ENCODE peak calls at places on chromosomes 4 and X, in nine cellular contexts. One of them, this sample, is unnamed.

GRCh38 chr4:118941799-118942198 is 53.1 kb downstream of the SYNPO2 start:
- DNase-seq in fibroblast of pulmonary artery: peak; percentile 12
- DNase-seq in neural crest cell: no peak
- DNase-seq in esophagus muscularis mucosa: no peak
- DNase-seq in activated B cell treated with CpG ODN at 0.5 μM for 24 hours: no peak
- DNase-seq in kidney epithelial cell: no peak
- DNase-seq in epithelial cell of esophagus: no peak
- DNase-seq in cardiac muscle cell: no peak
- DNase-seq in stomach: no peak
- DNase-seq in this sample: no peak

GRCh38 chrX:153778684-153779101 is 2.1 kb upstream of the SRPK3 start:
- DNase-seq in fibroblast of pulmonary artery: no peak
- DNase-seq in stomach: no peak
- DNase-seq in kidney epithelial cell: no peak
- DNase-seq in activated B cell treated with CpG ODN at 0.5 μM for 24 hours: no peak
- DNase-seq in epithelial cell of esophagus: peak; percentile 63
- DNase-seq in esophagus muscularis mucosa: no peak
- DNase-seq in neural crest cell: no peak
- DNase-seq in cardiac muscle cell: no peak
- DNase-seq in this sample: no peak

GRCh38 chr4:38872620-38873019 is 5.0 kb downstream of the FAM114A1 start:
- DNase-seq in neural crest cell: no peak
- DNase-seq in cardiac muscle cell: no peak
- DNase-seq in activated B cell treated with CpG ODN at 0.5 μM for 24 hours: no peak
- DNase-seq in epithelial cell of esophagus: peak; percentile 65
- DNase-seq in fibroblast of pulmonary artery: no peak
- DNase-seq in kidney epithelial cell: no peak
- DNase-seq in esophagus muscularis mucosa: no peak
- DNase-seq in stomach: peak; percentile 42
- DNase-seq in this sample: no peak

GRCh38 chr4:7719354-7720174 is 220.1 kb downstream of the AFAP1 start:
- DNase-seq in neural crest cell: peak; percentile 99
- DNase-seq in kidney epithelial cell: no peak
- DNase-seq in esophagus muscularis mucosa: no peak
- DNase-seq in cardiac muscle cell: peak; percentile 81
- DNase-seq in epithelial cell of esophagus: peak; percentile 10
- DNase-seq in stomach: peak; percentile 49
- DNase-seq in fibroblast of pulmonary artery: peak; percentile 31
- DNase-seq in activated B cell treated with CpG ODN at 0.5 μM for 24 hours: no peak
- DNase-seq in this sample: peak; percentile 87

GRCh38 chr4:119479835-119480234 is 148.8 kb downstream of the PDE5A start:
- DNase-seq in fibroblast of pulmonary artery: no peak
- DNase-seq in epithelial cell of esophagus: no peak
- DNase-seq in neural crest cell: no peak
- DNase-seq in esophagus muscularis mucosa: no peak
- DNase-seq in cardiac muscle cell: no peak
- DNase-seq in kidney epithelial cell: no peak
- DNase-seq in activated B cell treated with CpG ODN at 0.5 μM for 24 hours: no peak
- DNase-seq in stomach: no peak
- DNase-seq in this sample: no peak

GRCh38 chrX:94676285-94676684 is 1002.3 kb downstream of the FAM133A start:
- DNase-seq in neural crest cell: no peak
- DNase-seq in activated B cell treated with CpG ODN at 0.5 μM for 24 hours: no peak
- DNase-seq in fibroblast of pulmonary artery: no peak
- DNase-seq in epithelial cell of esophagus: no peak
- DNase-seq in cardiac muscle cell: no peak
- DNase-seq in stomach: no peak
- DNase-seq in kidney epithelial cell: no peak
- DNase-seq in esophagus muscularis mucosa: no peak
- DNase-seq in this sample: no peak

GRCh38 chrX:132612990-132613564 is 124.2 kb upstream of the MBNL3 start:
- DNase-seq in neural crest cell: peak; percentile 50
- DNase-seq in fibroblast of pulmonary artery: peak; percentile 47
- DNase-seq in epithelial cell of esophagus: peak; percentile 42
- DNase-seq in cardiac muscle cell: peak; percentile 81
- DNase-seq in stomach: peak; percentile 56
- DNase-seq in esophagus muscularis mucosa: no peak
- DNase-seq in activated B cell treated with CpG ODN at 0.5 μM for 24 hours: peak; percentile 14
- DNase-seq in kidney epithelial cell: no peak
- DNase-seq in this sample: peak; percentile 34

GRCh38 chrX:37871626-37872302 is 24.4 kb upstream of the DYNLT3 start:
- DNase-seq in esophagus muscularis mucosa: no peak
- DNase-seq in cardiac muscle cell: no peak
- DNase-seq in stomach: peak; percentile 29
- DNase-seq in activated B cell treated with CpG ODN at 0.5 μM for 24 hours: no peak
- DNase-seq in neural crest cell: no peak
- DNase-seq in kidney epithelial cell: peak; percentile 62
- DNase-seq in epithelial cell of esophagus: peak; percentile 89
- DNase-seq in fibroblast of pulmonary artery: peak; percentile 79
- DNase-seq in this sample: no peak

GRCh38 chrX:11757729-11758399 is at the start of gene MSL3:
- DNase-seq in cardiac muscle cell: peak; percentile 83
- DNase-seq in neural crest cell: peak; percentile 39
- DNase-seq in kidney epithelial cell: no peak
- DNase-seq in esophagus muscularis mucosa: no peak
- DNase-seq in epithelial cell of esophagus: peak; percentile 63
- DNase-seq in activated B cell treated with CpG ODN at 0.5 μM for 24 hours: peak; percentile 67
- DNase-seq in stomach: peak; percentile 56
- DNase-seq in fibroblast of pulmonary artery: peak; percentile 68
- DNase-seq in this sample: peak; percentile 47

GRCh38 chr4:15765910-15766703 is 12.0 kb upstream of the CD38 start:
- DNase-seq in fibroblast of pulmonary artery: no peak
- DNase-seq in stomach: no peak
- DNase-seq in activated B cell treated with CpG ODN at 0.5 μM for 24 hours: no peak
- DNase-seq in kidney epithelial cell: no peak
- DNase-seq in cardiac muscle cell: no peak
- DNase-seq in epithelial cell of esophagus: no peak
- DNase-seq in esophagus muscularis mucosa: no peak
- DNase-seq in neural crest cell: no peak
- DNase-seq in this sample: no peak

GRCh38 chr4:180462116-180462515 is 1781.1 kb upstream of the TENM3 start:
- DNase-seq in epithelial cell of esophagus: peak; percentile 39
- DNase-seq in activated B cell treated with CpG ODN at 0.5 μM for 24 hours: no peak
- DNase-seq in kidney epithelial cell: no peak
- DNase-seq in neural crest cell: no peak
- DNase-seq in fibroblast of pulmonary artery: no peak
- DNase-seq in esophagus muscularis mucosa: no peak
- DNase-seq in cardiac muscle cell: no peak
- DNase-seq in stomach: no peak
- DNase-seq in this sample: no peak

GRCh38 chr4:138870739-138871633 is 144.6 kb upstream of the NOCT start:
- DNase-seq in esophagus muscularis mucosa: no peak
- DNase-seq in epithelial cell of esophagus: peak; percentile 72
- DNase-seq in neural crest cell: peak; percentile 82
- DNase-seq in stomach: peak; percentile 67
- DNase-seq in cardiac muscle cell: peak; percentile 86
- DNase-seq in activated B cell treated with CpG ODN at 0.5 μM for 24 hours: no peak
- DNase-seq in fibroblast of pulmonary artery: peak; percentile 83
- DNase-seq in kidney epithelial cell: no peak
- DNase-seq in this sample: peak; percentile 56

GRCh38 chrX:100687546-100687945 is 43.5 kb downstream of the SRPX2 start:
- DNase-seq in fibroblast of pulmonary artery: no peak
- DNase-seq in stomach: no peak
- DNase-seq in epithelial cell of esophagus: no peak
- DNase-seq in kidney epithelial cell: no peak
- DNase-seq in esophagus muscularis mucosa: no peak
- DNase-seq in neural crest cell: no peak
- DNase-seq in activated B cell treated with CpG ODN at 0.5 μM for 24 hours: no peak
- DNase-seq in cardiac muscle cell: no peak
- DNase-seq in this sample: no peak

GRCh38 chrX:110786486-110786885 is 9.1 kb downstream of the CHRDL1 start:
- DNase-seq in stomach: no peak
- DNase-seq in fibroblast of pulmonary artery: no peak
- DNase-seq in epithelial cell of esophagus: no peak
- DNase-seq in kidney epithelial cell: peak; percentile 19
- DNase-seq in activated B cell treated with CpG ODN at 0.5 μM for 24 hours: no peak
- DNase-seq in cardiac muscle cell: no peak
- DNase-seq in neural crest cell: no peak
- DNase-seq in esophagus muscularis mucosa: no peak
- DNase-seq in this sample: no peak

GRCh38 chr4:105495667-105496066 is 21.8 kb upstream of the PPA2 start:
- DNase-seq in esophagus muscularis mucosa: no peak
- DNase-seq in cardiac muscle cell: no peak
- DNase-seq in fibroblast of pulmonary artery: no peak
- DNase-seq in epithelial cell of esophagus: no peak
- DNase-seq in kidney epithelial cell: no peak
- DNase-seq in stomach: no peak
- DNase-seq in neural crest cell: no peak
- DNase-seq in activated B cell treated with CpG ODN at 0.5 μM for 24 hours: no peak
- DNase-seq in this sample: no peak

GRCh38 chr4:105496899-105497298 is 23.0 kb upstream of the PPA2 start:
- DNase-seq in neural crest cell: no peak
- DNase-seq in kidney epithelial cell: no peak
- DNase-seq in activated B cell treated with CpG ODN at 0.5 μM for 24 hours: no peak
- DNase-seq in epithelial cell of esophagus: no peak
- DNase-seq in fibroblast of pulmonary artery: no peak
- DNase-seq in esophagus muscularis mucosa: no peak
- DNase-seq in stomach: no peak
- DNase-seq in cardiac muscle cell: no peak
- DNase-seq in this sample: no peak
- TF ChIP-seq CTCF in neural crest cell: peak; percentile 16
- TF ChIP-seq CTCF in kidney epithelial cell: peak; percentile 50
- TF ChIP-seq CTCF in activated B cell treated with CpG ODN at 0.5 μM for 24 hours: no peak
- TF ChIP-seq CTCF in epithelial cell of esophagus: peak; percentile 25
- TF ChIP-seq CTCF in fibroblast of pulmonary artery: no peak
- TF ChIP-seq CTCF in esophagus muscularis mucosa: no peak
- TF ChIP-seq CTCF in stomach: no peak
- TF ChIP-seq CTCF in cardiac muscle cell: peak; percentile 13
- TF ChIP-seq CTCF in this sample: no peak

GRCh38 chr4:71692198-71692597 is 91.7 kb downstream of the GC start:
- DNase-seq in fibroblast of pulmonary artery: no peak
- DNase-seq in esophagus muscularis mucosa: no peak
- DNase-seq in stomach: no peak
- DNase-seq in activated B cell treated with CpG ODN at 0.5 μM for 24 hours: no peak
- DNase-seq in epithelial cell of esophagus: no peak
- DNase-seq in cardiac muscle cell: no peak
- DNase-seq in kidney epithelial cell: no peak
- DNase-seq in neural crest cell: no peak
- DNase-seq in this sample: no peak

GRCh38 chr4:71689822-71690221 is 94.1 kb downstream of the GC start:
- DNase-seq in fibroblast of pulmonary artery: peak; percentile 23
- DNase-seq in cardiac muscle cell: no peak
- DNase-seq in kidney epithelial cell: no peak
- DNase-seq in epithelial cell of esophagus: no peak
- DNase-seq in esophagus muscularis mucosa: no peak
- DNase-seq in stomach: no peak
- DNase-seq in activated B cell treated with CpG ODN at 0.5 μM for 24 hours: no peak
- DNase-seq in neural crest cell: no peak
- DNase-seq in this sample: no peak

GRCh38 chr4:71694946-71695345 is 88.9 kb downstream of the GC start:
- DNase-seq in stomach: no peak
- DNase-seq in cardiac muscle cell: no peak
- DNase-seq in activated B cell treated with CpG ODN at 0.5 μM for 24 hours: no peak
- DNase-seq in kidney epithelial cell: no peak
- DNase-seq in fibroblast of pulmonary artery: no peak
- DNase-seq in epithelial cell of esophagus: no peak
- DNase-seq in neural crest cell: no peak
- DNase-seq in esophagus muscularis mucosa: no peak
- DNase-seq in this sample: no peak

GRCh38 chr4:71691416-71692073 is 92.3 kb downstream of the GC start:
- DNase-seq in cardiac muscle cell: no peak
- DNase-seq in stomach: no peak
- DNase-seq in epithelial cell of esophagus: no peak
- DNase-seq in fibroblast of pulmonary artery: no peak
- DNase-seq in activated B cell treated with CpG ODN at 0.5 μM for 24 hours: no peak
- DNase-seq in kidney epithelial cell: no peak
- DNase-seq in neural crest cell: no peak
- DNase-seq in esophagus muscularis mucosa: no peak
- DNase-seq in this sample: no peak

GRCh38 chr4:71692963-71693362 is 90.9 kb downstream of the GC start:
- DNase-seq in activated B cell treated with CpG ODN at 0.5 μM for 24 hours: no peak
- DNase-seq in epithelial cell of esophagus: no peak
- DNase-seq in esophagus muscularis mucosa: no peak
- DNase-seq in kidney epithelial cell: no peak
- DNase-seq in cardiac muscle cell: no peak
- DNase-seq in fibroblast of pulmonary artery: no peak
- DNase-seq in neural crest cell: no peak
- DNase-seq in stomach: no peak
- DNase-seq in this sample: no peak
- TF ChIP-seq CTCF in activated B cell treated with CpG ODN at 0.5 μM for 24 hours: no peak
- TF ChIP-seq CTCF in epithelial cell of esophagus: no peak
- TF ChIP-seq CTCF in esophagus muscularis mucosa: no peak
- TF ChIP-seq CTCF in kidney epithelial cell: no peak
- TF ChIP-seq CTCF in cardiac muscle cell: no peak
- TF ChIP-seq CTCF in fibroblast of pulmonary artery: no peak
- TF ChIP-seq CTCF in neural crest cell: no peak
- TF ChIP-seq CTCF in stomach: no peak
- TF ChIP-seq CTCF in this sample: no peak

GRCh38 chr4:189917161-189917891 is 23.3 kb upstream of the FRG1 start:
- DNase-seq in fibroblast of pulmonary artery: no peak
- DNase-seq in activated B cell treated with CpG ODN at 0.5 μM for 24 hours: no peak
- DNase-seq in cardiac muscle cell: no peak
- DNase-seq in esophagus muscularis mucosa: no peak
- DNase-seq in epithelial cell of esophagus: no peak
- DNase-seq in neural crest cell: no peak
- DNase-seq in stomach: no peak
- DNase-seq in kidney epithelial cell: no peak
- DNase-seq in this sample: no peak

DNA sequence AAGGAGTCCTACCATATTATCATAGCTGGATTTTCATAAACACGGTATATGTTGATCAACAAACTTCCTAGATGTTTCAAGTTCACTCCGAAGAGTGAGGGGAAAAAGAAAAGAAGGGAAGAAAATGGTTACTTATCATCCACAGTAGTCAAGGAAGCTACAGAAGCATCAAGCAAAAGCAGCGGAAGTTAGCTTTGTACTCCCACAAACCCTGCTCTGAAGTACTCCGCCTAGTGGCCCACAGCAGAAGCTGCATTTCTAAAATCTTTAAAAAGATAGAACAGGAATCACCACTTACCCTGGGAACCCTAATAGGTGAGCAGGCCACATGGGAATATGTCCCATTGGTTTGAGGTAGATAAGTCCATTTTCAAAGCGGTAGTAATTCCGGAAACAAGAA is 28.5 kb upstream of the FRG1 start:
- DNase-seq in activated B cell treated with CpG ODN at 0.5 μM for 24 hours: no peak
- DNase-seq in esophagus muscularis mucosa: no peak
- DNase-seq in stomach: no peak
- DNase-seq in epithelial cell of esophagus: peak; percentile 1
- DNase-seq in fibroblast of pulmonary artery: peak; percentile 2
- DNase-seq in neural crest cell: no peak
- DNase-seq in kidney epithelial cell: no peak
- DNase-seq in cardiac muscle cell: no peak
- DNase-seq in this sample: no peak
- TF ChIP-seq CTCF in activated B cell treated with CpG ODN at 0.5 μM for 24 hours: no peak
- TF ChIP-seq CTCF in esophagus muscularis mucosa: no peak
- TF ChIP-seq CTCF in stomach: no peak
- TF ChIP-seq CTCF in epithelial cell of esophagus: peak; percentile 55
- TF ChIP-seq CTCF in fibroblast of pulmonary artery: peak; percentile 52
- TF ChIP-seq CTCF in neural crest cell: peak; percentile 53
- TF ChIP-seq CTCF in kidney epithelial cell: peak; percentile 48
- TF ChIP-seq CTCF in cardiac muscle cell: peak; percentile 28
- TF ChIP-seq CTCF in this sample: peak; percentile 29

DNA sequence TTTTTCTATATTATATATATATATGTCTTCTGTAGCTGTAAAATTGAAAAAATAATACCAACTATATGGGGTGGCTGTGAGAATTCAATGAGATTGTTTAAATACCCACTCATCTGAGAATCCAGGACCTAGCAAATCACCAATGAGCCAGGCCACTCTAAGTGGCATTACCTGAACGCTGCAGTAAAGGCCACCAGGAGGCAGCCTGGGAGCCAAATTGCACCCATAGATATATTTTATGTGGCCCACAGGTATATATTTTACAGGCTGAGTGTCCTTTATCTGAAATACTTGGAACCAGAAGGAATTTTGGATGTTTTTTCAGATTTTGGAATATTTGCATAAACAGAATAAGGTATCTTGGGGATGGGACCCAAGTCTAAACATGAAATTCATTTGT is 58.2 kb upstream of the C4orf50 start:
- DNase-seq in neural crest cell: no peak
- DNase-seq in activated B cell treated with CpG ODN at 0.5 μM for 24 hours: no peak
- DNase-seq in epithelial cell of esophagus: no peak
- DNase-seq in kidney epithelial cell: no peak
- DNase-seq in cardiac muscle cell: no peak
- DNase-seq in stomach: no peak
- DNase-seq in fibroblast of pulmonary artery: no peak
- DNase-seq in esophagus muscularis mucosa: no peak
- DNase-seq in this sample: no peak
- TF ChIP-seq CTCF in neural crest cell: peak; percentile 45
- TF ChIP-seq CTCF in activated B cell treated with CpG ODN at 0.5 μM for 24 hours: no peak
- TF ChIP-seq CTCF in epithelial cell of esophagus: no peak
- TF ChIP-seq CTCF in kidney epithelial cell: no peak
- TF ChIP-seq CTCF in cardiac muscle cell: no peak
- TF ChIP-seq CTCF in stomach: no peak
- TF ChIP-seq CTCF in fibroblast of pulmonary artery: no peak
- TF ChIP-seq CTCF in esophagus muscularis mucosa: no peak
- TF ChIP-seq CTCF in this sample: peak; percentile 54

This sample was measured in progenitor cell of endocrine pancreas.